ENCODE peak calls at places on chromosomes 5 and 9, in four cellular contexts. One of them, this sample, is unnamed.

GRCh38 chr9:136342191-136343120 is 15.1 kb downstream of the GPSM1 start:
- DNase-seq in stomach: peak; percentile 92
- DNase-seq in HCT116: no peak
- DNase-seq in body of pancreas: peak; percentile 95
- DNase-seq in this sample: peak; percentile 88

GRCh38 chr5:173246135-173246495 is 11.1 kb upstream of the NKX2-5 start:
- DNase-seq in body of pancreas: no peak
- DNase-seq in HCT116: no peak
- DNase-seq in stomach: no peak
- DNase-seq in this sample: no peak

GRCh38 chr5:29079771-29080170 is 2041.4 kb upstream of the CDH9 start:
- DNase-seq in body of pancreas: no peak
- DNase-seq in stomach: no peak
- DNase-seq in HCT116: no peak
- DNase-seq in this sample: no peak

GRCh38 chr9:106954562-106954961 is 91.6 kb downstream of the ZNF462 start:
- DNase-seq in body of pancreas: no peak
- DNase-seq in HCT116: no peak
- DNase-seq in stomach: no peak
- DNase-seq in this sample: no peak

GRCh38 chr9:137618105-137619067 is at the start of gene EHMT1:
- DNase-seq in stomach: peak; percentile 91
- DNase-seq in HCT116: peak; percentile 50
- DNase-seq in body of pancreas: peak; percentile 87
- DNase-seq in this sample: peak; percentile 76

GRCh38 chr9:136826703-136827582 is 15.3 kb upstream of the AJM1 start:
- DNase-seq in stomach: no peak
- DNase-seq in HCT116: no peak
- DNase-seq in body of pancreas: peak; percentile 98
- DNase-seq in this sample: no peak

GRCh38 chr5:77310494-77311216 is 100.2 kb downstream of the PDE8B start:
- DNase-seq in body of pancreas: no peak
- DNase-seq in stomach: no peak
- DNase-seq in HCT116: no peak
- DNase-seq in this sample: no peak

GRCh38 chr9:99433555-99433954 is 211.5 kb downstream of the SEC61B start:
- DNase-seq in body of pancreas: peak; percentile 7
- DNase-seq in HCT116: peak; percentile 60
- DNase-seq in stomach: no peak
- DNase-seq in this sample: peak; percentile 48

GRCh38 chr9:81902191-81902590 is 26.0 kb upstream of the SPATA31D4 start:
- DNase-seq in stomach: no peak
- DNase-seq in HCT116: no peak
- DNase-seq in body of pancreas: no peak
- DNase-seq in this sample: no peak

GRCh38 chr5:2752875-2753435 is 1.5 kb upstream of the IRX2 start:
- DNase-seq in stomach: peak; percentile 46
- DNase-seq in HCT116: no peak
- DNase-seq in body of pancreas: no peak
- DNase-seq in this sample: no peak

GRCh38 chr9:133701981-133702797 is 36.0 kb downstream of the SARDH start:
- DNase-seq in stomach: no peak
- DNase-seq in body of pancreas: peak; percentile 3
- DNase-seq in HCT116: no peak
- DNase-seq in this sample: peak; percentile 69

GRCh38 chr9:94554078-94554438 is 825 bp upstream of the PCAT7 start:
- DNase-seq in HCT116: no peak
- DNase-seq in stomach: no peak
- DNase-seq in body of pancreas: no peak
- DNase-seq in this sample: no peak

GRCh38 chr9:94085062-94085639 is 887 bp downstream of the PTPDC1 start:
- DNase-seq in HCT116: peak; percentile 82
- DNase-seq in body of pancreas: no peak
- DNase-seq in stomach: no peak
- DNase-seq in this sample: no peak

DNA sequence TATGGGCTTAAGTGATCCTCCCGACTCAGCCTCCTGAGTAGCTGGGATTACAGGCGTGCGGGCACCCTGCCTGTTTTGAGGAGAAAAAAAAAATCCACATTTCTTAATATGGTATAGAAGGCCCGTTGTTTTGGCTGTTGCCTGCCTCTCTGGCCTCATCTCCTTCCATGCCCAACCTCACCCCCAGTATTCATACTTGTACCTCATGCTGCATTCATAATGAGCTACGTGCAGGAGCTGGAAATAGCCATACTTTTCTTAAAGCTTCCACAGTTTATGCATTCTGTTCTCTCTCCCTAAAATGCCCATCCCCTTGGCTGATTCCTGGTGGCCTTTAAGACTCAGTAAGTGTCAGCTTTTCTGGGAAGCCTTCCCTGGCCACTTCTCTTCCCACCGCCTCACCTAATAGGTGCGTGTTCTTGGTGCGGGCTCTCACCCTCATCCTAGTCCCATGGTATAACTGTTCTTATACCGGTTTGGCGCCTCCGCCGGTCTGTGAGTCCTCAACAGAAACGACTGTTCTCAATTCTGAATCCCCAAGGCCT is 2.1 kb upstream of the TPM2 start:
- DNase-seq in HCT116: no peak
- DNase-seq in stomach: no peak
- DNase-seq in body of pancreas: no peak
- DNase-seq in this sample: no peak
- H3K4me3 ChIP-seq in HCT116: no peak overlapping the region
- H3K4me3 ChIP-seq in stomach: no peak overlapping the region
- H3K4me3 ChIP-seq in body of pancreas: no peak overlapping the region
- H3K4me3 ChIP-seq in this sample: no peak overlapping the region

GRCh38 chr9:37946971-37947370 is 43.0 kb upstream of the SLC25A51 start:
- DNase-seq in stomach: no peak
- DNase-seq in HCT116: no peak
- DNase-seq in body of pancreas: no peak
- DNase-seq in this sample: no peak

GRCh38 chr9:37946041-37946440 is 42.1 kb upstream of the SLC25A51 start:
- DNase-seq in body of pancreas: no peak
- DNase-seq in HCT116: no peak
- DNase-seq in stomach: no peak
- DNase-seq in this sample: no peak

GRCh38 chr9:37944266-37944650 is 40.3 kb upstream of the SLC25A51 start:
- DNase-seq in body of pancreas: no peak
- DNase-seq in stomach: no peak
- DNase-seq in HCT116: no peak
- DNase-seq in this sample: no peak

GRCh38 chr9:37943329-37944265 is 39.7 kb upstream of the SLC25A51 start:
- DNase-seq in stomach: no peak
- DNase-seq in body of pancreas: peak; percentile 40
- DNase-seq in HCT116: peak; percentile 68
- DNase-seq in this sample: no peak

GRCh38 chr9:37944671-37945481 is 40.9 kb upstream of the SLC25A51 start:
- DNase-seq in stomach: no peak
- DNase-seq in HCT116: no peak
- DNase-seq in body of pancreas: no peak
- DNase-seq in this sample: no peak
- H3K4me1 ChIP-seq in stomach: peaks cover 14% of the 10 kb centered on the region
- H3K4me1 ChIP-seq in HCT116: peaks cover 53% of the 10 kb centered on the region
- H3K4me1 ChIP-seq in body of pancreas: peaks cover 30% of the 10 kb centered on the region
- H3K4me1 ChIP-seq in this sample: no peaks in the 10 kb centered on the region

GRCh38 chr5:149409268-149409948 is 30.3 kb upstream of the IL17B start:
- DNase-seq in body of pancreas: no peak
- DNase-seq in stomach: no peak
- DNase-seq in HCT116: no peak
- DNase-seq in this sample: no peak
- TF ChIP-seq POLR2A in body of pancreas: no peak
- TF ChIP-seq POLR2A in stomach: no peak
- TF ChIP-seq POLR2A in HCT116: no peak
- TF ChIP-seq POLR2A in this sample: no peak

GRCh38 chr5:60503771-60504170 is 196.2 kb downstream of the DEPDC1B start:
- DNase-seq in stomach: no peak
- DNase-seq in body of pancreas: no peak
- DNase-seq in HCT116: no peak
- DNase-seq in this sample: no peak
- H3K4me3 ChIP-seq in stomach: no peak overlapping the region
- H3K4me3 ChIP-seq in body of pancreas: no peak overlapping the region
- H3K4me3 ChIP-seq in HCT116: no peak overlapping the region
- H3K4me3 ChIP-seq in this sample: no peak overlapping the region

GRCh38 chr9:123357748-123358059 is 1.7 kb downstream of the CRB2 start:
- DNase-seq in stomach: no peak
- DNase-seq in HCT116: no peak
- DNase-seq in body of pancreas: no peak
- DNase-seq in this sample: no peak

GRCh38 chr9:123359106-123359505 is 3.1 kb downstream of the CRB2 start:
- DNase-seq in stomach: no peak
- DNase-seq in HCT116: no peak
- DNase-seq in body of pancreas: no peak
- DNase-seq in this sample: no peak

GRCh38 chr9:123359546-123359945 is 3.5 kb downstream of the CRB2 start:
- DNase-seq in HCT116: no peak
- DNase-seq in stomach: no peak
- DNase-seq in body of pancreas: peak; percentile 39
- DNase-seq in this sample: no peak

GRCh38 chr9:123356851-123357747 is 1.1 kb downstream of the CRB2 start:
- DNase-seq in HCT116: no peak
- DNase-seq in body of pancreas: no peak
- DNase-seq in stomach: no peak
- DNase-seq in this sample: no peak

DNA sequence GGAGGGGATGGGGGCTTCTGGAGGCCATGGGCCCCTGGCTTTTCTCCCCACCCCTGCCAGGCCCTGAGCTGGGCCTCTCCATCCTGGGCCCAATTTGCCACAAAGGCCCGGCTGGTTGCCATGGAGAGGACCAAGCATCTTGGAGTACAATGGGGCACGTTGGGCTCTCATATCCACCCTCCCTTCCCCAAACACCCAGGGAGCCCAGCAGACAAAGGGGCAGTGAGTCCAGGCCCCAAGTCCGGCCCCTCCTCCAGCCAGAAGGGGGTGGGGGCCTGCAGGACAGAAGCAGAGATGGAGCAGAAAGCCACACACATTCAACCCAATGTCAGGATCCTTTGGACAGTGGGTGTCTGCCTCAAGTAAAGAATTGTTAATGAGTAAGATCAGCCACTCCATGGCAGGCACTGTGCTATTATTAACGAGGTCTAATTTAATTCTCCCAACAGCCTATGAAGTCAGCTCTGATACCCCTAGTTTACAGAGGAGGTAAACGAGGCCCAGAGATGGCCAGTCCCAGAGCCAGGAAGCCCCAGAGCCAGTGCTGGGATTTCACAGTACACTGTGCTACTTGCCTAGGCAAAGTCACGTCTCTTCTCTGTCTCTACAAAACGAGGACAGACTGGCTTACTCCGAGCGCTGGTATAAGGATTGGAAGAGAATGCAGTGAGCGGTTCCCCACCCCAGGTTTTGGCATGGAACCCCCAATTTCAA is 2.3 kb downstream of the CRB2 start:
- DNase-seq in stomach: no peak
- DNase-seq in HCT116: no peak
- DNase-seq in body of pancreas: no peak
- DNase-seq in this sample: no peak
- H3K4me1 ChIP-seq in stomach: peaks cover 9% of the 10 kb centered on the region
- H3K4me1 ChIP-seq in HCT116: peaks cover 14% of the 10 kb centered on the region
- H3K4me1 ChIP-seq in body of pancreas: peaks cover 17% of the 10 kb centered on the region
- H3K4me1 ChIP-seq in this sample: peaks cover 5% of the 10 kb centered on the region

DNA sequence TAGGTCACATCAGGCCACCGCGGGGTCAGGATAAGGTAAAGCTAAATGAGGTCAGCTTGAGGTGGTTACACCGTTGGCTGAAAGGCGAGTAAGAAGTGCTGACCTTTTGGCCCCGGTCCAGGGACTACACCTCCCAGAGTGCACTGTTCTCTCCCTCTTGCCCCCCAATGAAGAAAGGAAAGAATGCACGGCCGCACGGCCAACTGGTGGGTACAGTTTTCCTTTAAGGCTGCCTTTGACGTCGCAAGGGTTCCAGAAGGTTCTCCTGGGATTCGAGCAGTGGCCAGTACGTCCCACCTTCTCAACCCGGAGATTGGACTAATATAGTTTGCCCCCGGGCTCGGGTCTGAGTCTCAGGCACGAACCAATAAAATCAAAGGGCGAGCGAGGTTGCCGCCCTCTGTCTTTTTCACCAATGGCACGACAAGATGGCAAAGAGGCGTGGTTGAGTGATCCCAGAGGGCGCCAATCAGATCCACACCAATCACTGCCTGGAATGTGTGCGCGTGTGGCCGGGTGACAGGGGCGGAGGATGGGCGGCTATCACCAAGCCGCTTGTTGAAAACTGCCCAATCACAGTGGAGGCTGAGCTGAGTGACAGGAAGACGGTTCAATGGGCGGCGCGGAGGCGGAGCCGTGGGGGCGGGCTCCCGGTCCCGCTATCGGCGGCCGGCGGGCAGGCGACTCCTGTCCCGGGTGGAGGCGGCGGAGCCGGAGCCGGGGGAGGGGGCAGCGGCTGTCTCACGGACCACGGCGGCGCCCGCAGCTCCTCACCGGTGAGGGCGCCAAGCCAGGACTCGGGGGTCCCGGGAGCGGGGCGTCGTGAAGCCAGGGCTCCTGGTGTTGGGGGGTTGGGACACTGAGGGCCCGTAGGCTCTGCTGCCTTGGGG is at the start of gene DNAJB5:
- DNase-seq in body of pancreas: peak; percentile 99
- DNase-seq in stomach: peak; percentile 99
- DNase-seq in HCT116: peak; percentile 99
- DNase-seq in this sample: peak; percentile 99
- TF ChIP-seq POLR2A in body of pancreas: peak; percentile 79
- TF ChIP-seq POLR2A in stomach: no peak
- TF ChIP-seq POLR2A in HCT116: peak; percentile 24
- TF ChIP-seq POLR2A in this sample: peak; percentile 59